ENCODE peak calls at places on chromosomes 3 and 15, in seven cellular contexts. I is activated naive CD8-positive, alpha-beta T cell treated with anti-CD3 and anti-CD28 coated beads, Interleukin-2, amount 50 U/mL, for 24 hours; Q is upper lobe of right lung; X is nucleus accumbens; V is left ventricle myocardium inferior; H is T follicular helper cell; E is tibial nerve. L is an unnamed sample.

GRCh38 chr15:60017538-60018199 is 13.6 kb downstream of the FOXB1 start:
- DNase-seq in I (no peak), Q (no peak), X (no peak), V (no peak), H (no peak), E (no peak), L (peak)

GRCh38 chr3:196868297-196868661 is 559 bp downstream of the SENP5 start:
- DNase-seq in I (peak), Q (no peak), X (no peak), V (peak), H (no peak), E (no peak), L (peak)

GRCh38 chr3:161222662-161223061 is 1.6 kb downstream of the NMD3 start:
- DNase-seq in I (no peak), Q (no peak), X (no peak), V (no peak), H (no peak), E (no peak), L (peak)

GRCh38 chr3:94472511-94472910 is 409.6 kb downstream of the NSUN3 start:
- DNase-seq in I (no peak), Q (no peak), X (no peak), V (no peak), H (no peak), E (no peak), L (no peak)

GRCh38 chr3:156448300-156448699 is 106.6 kb downstream of the SSR3 start:
- DNase-seq in I (peak), Q (no peak), X (no peak), V (no peak), H (peak), E (no peak), L (peak)

GRCh38 chr3:8529738-8530525 is 28.3 kb downstream of the LMCD1 start:
- DNase-seq in I (no peak), Q (no peak), X (no peak), V (no peak), H (no peak), E (no peak), L (peak)

GRCh38 chr15:61629269-61629668 is 400.2 kb upstream of the RORA start:
- DNase-seq in I (no peak), Q (no peak), X (no peak), V (no peak), H (no peak), E (no peak), L (no peak)

GRCh38 chr15:78933187-78934062 is 11.4 kb downstream of the CTSH start:
- DNase-seq in I (no peak), Q (no peak), X (no peak), V (no peak), H (no peak), E (no peak), L (no peak)

GRCh38 chr3:13080591-13080990 is 7.4 kb upstream of the IQSEC1 start:
- DNase-seq in I (no peak), Q (no peak), X (no peak), V (peak), H (no peak), E (peak), L (peak)

GRCh38 chr3:161475905-161476304 is 20.7 kb upstream of the OTOL1 start:
- DNase-seq in I (no peak), Q (no peak), X (no peak), V (no peak), H (no peak), E (no peak), L (no peak)

GRCh38 chr15:94855018-94855408 is 623.7 kb downstream of the MCTP2 start:
- DNase-seq in I (no peak), Q (no peak), X (no peak), V (no peak), H (no peak), E (no peak), L (no peak)